ENCODE peak calls at places on chromosomes 2 and 18, in eight cellular contexts. P, M, F, A, U, L, Z and I are unnamed samples.

GRCh38 chr2:180520816-180521595 is 459.4 kb upstream of the UBE2E3 start:
- DNase-seq in P (peak), M (no peak), F (peak), A (peak), U (peak), L (peak), Z (no peak), I (peak)

GRCh38 chr2:109318150-109318948 is 189.3 kb downstream of the SH3RF3 start:
- DNase-seq in P (peak), M (no peak), F (peak), A (no peak), U (no peak), L (no peak), Z (peak), I (peak)

GRCh38 chr2:183552716-183553115 is 428.5 kb downstream of the NUP35 start:
- DNase-seq in P (no peak), M (no peak), F (no peak), A (no peak), U (no peak), L (no peak), Z (no peak), I (no peak)

GRCh38 chr2:68812256-68812655 is 58.9 kb downstream of the BMP10 start:
- DNase-seq in P (peak), M (no peak), F (no peak), A (no peak), U (no peak), L (no peak), Z (no peak), I (no peak)

GRCh38 chr2:197045115-197045514 is 118.6 kb upstream of the PGAP1 start:
- DNase-seq in P (no peak), M (no peak), F (no peak), A (no peak), U (no peak), L (no peak), Z (no peak), I (no peak)

GRCh38 chr2:196245746-196246145 is 74.4 kb upstream of the STK17B start:
- DNase-seq in P (no peak), M (no peak), F (peak), A (no peak), U (no peak), L (no peak), Z (no peak), I (no peak)

GRCh38 chr2:53740170-53740569 is 27.4 kb upstream of the CHAC2 start:
- DNase-seq in P (no peak), M (no peak), F (peak), A (no peak), U (peak), L (peak), Z (no peak), I (peak)

GRCh38 chr18:68262697-68263293 is 452.1 kb downstream of the TMX3 start:
- DNase-seq in P (peak), M (no peak), F (peak), A (peak), U (no peak), L (peak), Z (no peak), I (peak)

GRCh38 chr2:142872900-142873724 is 4.4 kb upstream of the KYNU start:
- DNase-seq in P (peak), M (no peak), F (peak), A (peak), U (peak), L (peak), Z (no peak), I (peak)

GRCh38 chr2:100283724-100284501 is 38.4 kb downstream of the LONRF2 start:
- DNase-seq in P (no peak), M (no peak), F (no peak), A (no peak), U (no peak), L (no peak), Z (no peak), I (no peak)

GRCh38 chr2:169867579-169867978 is 40.3 kb downstream of the UBR3 start:
- DNase-seq in P (no peak), M (no peak), F (no peak), A (no peak), U (no peak), L (no peak), Z (no peak), I (no peak)

GRCh38 chr2:158729873-158730620 is 65.1 kb upstream of the DAPL1 start:
- DNase-seq in P (no peak), M (no peak), F (no peak), A (no peak), U (no peak), L (no peak), Z (no peak), I (no peak)

GRCh38 chr2:196962325-196962724 is 35.8 kb upstream of the PGAP1 start:
- DNase-seq in P (no peak), M (no peak), F (no peak), A (no peak), U (no peak), L (no peak), Z (no peak), I (no peak)

GRCh38 chr2:168793596-168793995 is 8.8 kb upstream of the NOSTRIN start:
- DNase-seq in P (no peak), M (no peak), F (no peak), A (no peak), U (no peak), L (no peak), Z (no peak), I (no peak)

GRCh38 chr18:50034029-50034428 is 160.9 kb downstream of the MYO5B start:
- DNase-seq in P (no peak), M (no peak), F (no peak), A (no peak), U (no peak), L (peak), Z (no peak), I (no peak)

GRCh38 chr18:5424903-5425302 is 118.9 kb downstream of the EPB41L3 start:
- DNase-seq in P (peak), M (no peak), F (peak), A (no peak), U (peak), L (peak), Z (no peak), I (peak)

GRCh38 chr18:31581498-31582197 is 10.0 kb upstream of the TTR start:
- DNase-seq in P (no peak), M (no peak), F (peak), A (no peak), U (no peak), L (peak), Z (no peak), I (no peak)

GRCh38 chr2:113962692-113963480 is 73.0 kb downstream of the ACTR3 start:
- DNase-seq in P (peak), M (no peak), F (peak), A (peak), U (no peak), L (peak), Z (no peak), I (peak)

GRCh38 chr2:111219734-111220505 is 99.2 kb downstream of the BCL2L11 start:
- DNase-seq in P (no peak), M (no peak), F (no peak), A (no peak), U (no peak), L (no peak), Z (no peak), I (no peak)

GRCh38 chr2:158667567-158667966 is 127.5 kb upstream of the DAPL1 start:
- DNase-seq in P (peak), M (no peak), F (peak), A (peak), U (no peak), L (peak), Z (no peak), I (peak)

GRCh38 chr2:135530313-135531230 is at the start of gene ZRANB3:
- DNase-seq in P (peak), M (peak), F (peak), A (peak), U (peak), L (peak), Z (peak), I (peak)

GRCh38 chr18:1222880-1223279 is 318.2 kb downstream of the ADCYAP1 start:
- DNase-seq in P (no peak), M (no peak), F (no peak), A (no peak), U (no peak), L (no peak), Z (no peak), I (no peak)

GRCh38 chr18:58242978-58243377 is 199.0 kb downstream of the NEDD4L start:
- DNase-seq in P (no peak), M (no peak), F (no peak), A (no peak), U (no peak), L (no peak), Z (no peak), I (no peak)

GRCh38 chr2:7083580-7084509 is 166.6 kb downstream of the RNF144A start:
- DNase-seq in P (peak), M (no peak), F (peak), A (no peak), U (peak), L (peak), Z (no peak), I (peak)

GRCh38 chr2:220143336-220143735 is 515.9 kb downstream of the SLC4A3 start:
- DNase-seq in P (peak), M (no peak), F (peak), A (peak), U (peak), L (peak), Z (no peak), I (peak)

GRCh38 chr2:23413641-23414040 is 28.7 kb downstream of the KLHL29 start:
- DNase-seq in P (no peak), M (no peak), F (no peak), A (no peak), U (no peak), L (no peak), Z (no peak), I (no peak)

GRCh38 chr2:224133387-224133786 is 94.3 kb upstream of the SERPINE2 start:
- DNase-seq in P (no peak), M (no peak), F (no peak), A (no peak), U (no peak), L (no peak), Z (no peak), I (no peak)

GRCh38 chr2:19611491-19612332 is 253.3 kb upstream of the OSR1 start:
- DNase-seq in P (peak), M (no peak), F (peak), A (peak), U (peak), L (peak), Z (no peak), I (peak)

GRCh38 chr2:54634564-54635511 is 88.6 kb upstream of the EML6 start:
- DNase-seq in P (peak), M (peak), F (peak), A (peak), U (peak), L (peak), Z (no peak), I (peak)

GRCh38 chr2:223563462-223563861 is 38.7 kb downstream of the SCG2 start:
- DNase-seq in P (peak), M (no peak), F (peak), A (peak), U (peak), L (peak), Z (no peak), I (peak)

GRCh38 chr2:157182834-157183396 is 74.6 kb upstream of the GALNT5 start:
- DNase-seq in P (peak), M (no peak), F (peak), A (peak), U (peak), L (peak), Z (no peak), I (peak)

GRCh38 chr2:173021939-173022371 is 53.7 kb upstream of the MAP3K20 start:
- DNase-seq in P (peak), M (no peak), F (peak), A (peak), U (peak), L (peak), Z (no peak), I (peak)
- TF ChIP-seq CTCF in P (peak), M (peak), F (peak), A (peak), U (peak), L (peak), Z (peak), I (peak)

DNA sequence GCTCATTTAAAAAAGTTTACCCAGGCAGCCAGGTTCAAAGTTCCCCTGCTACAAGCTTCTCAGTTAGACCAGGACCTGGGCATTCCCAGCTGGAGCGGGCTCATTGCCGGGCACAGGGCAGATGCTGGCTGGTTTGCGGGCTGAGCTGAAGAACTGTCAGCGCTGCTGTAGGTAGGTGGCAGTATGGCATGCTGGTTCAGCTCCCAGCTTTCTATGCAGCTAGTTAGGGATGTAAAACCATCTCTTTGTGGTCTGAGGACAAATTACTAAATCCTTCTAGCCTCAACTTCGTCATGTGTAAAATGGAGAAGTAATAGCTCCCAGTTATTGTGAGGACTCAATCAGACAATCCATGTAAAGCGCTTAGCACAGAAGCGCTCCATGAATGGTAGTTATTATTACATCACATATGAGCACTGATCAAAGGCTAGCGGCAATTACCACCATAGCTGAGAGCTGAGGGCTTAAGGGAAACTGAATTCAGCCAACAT is 2.4 kb upstream of the LDLRAD4 start:
- DNase-seq in P (peak), M (peak), F (peak), A (peak), U (peak), L (peak), Z (peak), I (peak)
- TF ChIP-seq CTCF in P (peak), M (peak), F (peak), A (peak), U (peak), L (peak), Z (peak), I (peak)

GRCh38 chr2:31729065-31729439 is 148.3 kb upstream of the SRD5A2 start:
- DNase-seq in P (no peak), M (no peak), F (no peak), A (no peak), U (no peak), L (no peak), Z (no peak), I (no peak)

GRCh38 chr2:31728406-31729064 is 147.8 kb upstream of the SRD5A2 start:
- DNase-seq in P (no peak), M (no peak), F (no peak), A (no peak), U (no peak), L (no peak), Z (no peak), I (no peak)

GRCh38 chr2:31725444-31725843 is 144.7 kb upstream of the SRD5A2 start:
- DNase-seq in P (no peak), M (no peak), F (no peak), A (no peak), U (no peak), L (no peak), Z (no peak), I (no peak)

DNA sequence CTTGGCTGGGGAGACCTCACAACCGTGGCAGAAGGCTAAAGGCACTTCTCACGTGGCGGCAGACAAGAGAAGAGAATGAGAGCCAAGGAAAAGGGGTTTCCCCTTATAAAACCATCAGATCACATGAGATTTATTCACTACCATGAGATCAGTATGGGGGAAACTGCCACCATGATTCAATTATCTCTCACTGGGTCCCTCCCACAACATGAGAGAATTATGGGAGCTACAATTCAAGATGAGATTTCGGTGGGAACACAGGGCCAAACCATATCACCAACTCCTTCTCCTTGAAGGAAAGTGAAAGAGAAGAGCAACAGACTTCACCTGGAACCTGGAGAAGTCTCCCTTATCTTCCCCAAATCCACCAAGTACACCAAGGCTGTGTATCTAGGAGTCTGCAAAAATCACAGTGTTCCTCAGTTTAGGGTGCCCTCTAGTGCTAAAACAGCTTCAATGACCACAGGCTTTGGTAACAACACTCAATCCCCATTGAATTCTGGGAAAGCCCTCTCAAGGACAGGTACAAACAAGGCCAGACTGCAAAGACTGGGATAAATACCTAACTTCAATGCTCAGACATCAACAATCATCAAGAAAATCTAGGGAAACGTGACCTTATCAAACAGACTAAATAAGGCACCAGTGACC is 148.8 kb upstream of the SRD5A2 start:
- DNase-seq in P (peak), M (no peak), F (peak), A (peak), U (peak), L (peak), Z (no peak), I (peak)
- TF ChIP-seq CTCF in P (peak), M (peak), F (peak), A (peak), U (peak), L (peak), Z (no peak), I (peak)

GRCh38 chr2:126050991-126051736 is 604.8 kb upstream of the GYPC start:
- DNase-seq in P (no peak), M (no peak), F (no peak), A (no peak), U (no peak), L (no peak), Z (no peak), I (no peak)

GRCh38 chr2:126048719-126049118 is 607.2 kb upstream of the GYPC start:
- DNase-seq in P (no peak), M (no peak), F (no peak), A (no peak), U (no peak), L (no peak), Z (no peak), I (no peak)

DNA sequence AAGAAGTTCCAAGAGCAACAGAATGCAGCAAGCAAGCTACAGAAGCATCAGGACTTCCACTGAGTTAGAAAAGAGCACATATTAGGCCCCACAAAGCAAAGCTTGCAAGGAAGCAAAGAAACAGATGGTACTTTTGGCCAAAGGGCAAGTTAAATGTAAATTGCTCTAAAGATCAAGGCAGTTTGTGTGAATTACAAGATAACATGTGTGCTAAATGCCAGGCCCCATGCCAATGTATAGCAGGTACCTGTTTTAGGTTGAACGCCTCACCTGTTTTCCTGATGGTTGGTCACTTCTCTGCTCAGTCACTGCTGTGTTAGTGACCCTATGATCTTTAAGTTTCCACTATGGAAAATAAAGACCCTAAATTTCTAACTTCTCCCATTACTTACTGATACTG is 606.5 kb upstream of the GYPC start:
- DNase-seq in P (no peak), M (no peak), F (no peak), A (no peak), U (no peak), L (no peak), Z (no peak), I (no peak)
- TF ChIP-seq CTCF in P (no peak), M (no peak), F (no peak), A (no peak), U (no peak), L (no peak), Z (no peak), I (no peak)

DNA sequence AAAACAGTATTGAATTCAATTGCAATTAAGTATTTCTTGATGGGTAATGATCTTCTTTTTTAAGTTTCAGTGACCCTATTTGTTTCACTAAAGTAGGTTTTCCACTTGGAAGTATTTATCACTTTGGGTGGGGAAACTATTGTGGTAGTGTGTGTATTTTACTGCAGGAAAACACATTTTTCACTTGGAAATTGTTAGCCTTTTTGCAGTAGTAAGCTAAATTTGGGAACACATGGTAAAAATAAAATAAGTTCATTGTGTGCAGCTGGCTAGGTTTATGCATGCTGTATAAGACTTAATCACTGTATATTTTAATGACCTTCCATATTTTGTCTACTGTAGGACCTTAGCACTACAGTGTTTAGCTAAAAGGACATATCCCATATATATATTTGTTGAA is 28.5 kb upstream of the RTTN start:
- DNase-seq in P (no peak), M (no peak), F (no peak), A (no peak), U (no peak), L (no peak), Z (no peak), I (no peak)
- TF ChIP-seq CTCF in P (no peak), M (no peak), F (no peak), A (no peak), U (no peak), L (no peak), Z (no peak), I (no peak)

GRCh38 chr18:7877609-7878008 is 310.5 kb downstream of the PTPRM start:
- DNase-seq in P (no peak), M (no peak), F (no peak), A (no peak), U (peak), L (peak), Z (no peak), I (no peak)
- TF ChIP-seq CTCF in P (no peak), M (no peak), F (no peak), A (no peak), U (peak), L (no peak), Z (no peak), I (no peak)

DNA sequence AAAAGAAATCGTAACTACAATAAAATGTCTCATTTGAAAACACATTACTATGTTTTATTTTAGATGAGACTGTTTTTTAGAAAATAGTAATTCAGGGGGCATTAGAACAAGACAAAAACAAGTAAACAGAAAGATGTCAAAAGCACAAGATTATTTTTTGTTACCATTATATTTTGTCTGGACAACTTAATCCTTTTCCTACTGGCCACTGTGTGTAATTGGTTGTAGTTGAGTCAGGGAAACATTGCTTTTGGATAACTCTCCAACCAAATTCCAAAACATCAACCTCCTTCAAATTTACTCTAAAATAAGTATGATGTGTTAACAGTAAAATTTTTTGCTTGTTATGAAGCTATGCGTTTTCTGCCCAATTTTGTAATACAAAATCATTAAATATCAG is 11.5 kb upstream of the MEIS1 start:
- DNase-seq in P (no peak), M (no peak), F (no peak), A (no peak), U (no peak), L (no peak), Z (no peak), I (no peak)
- TF ChIP-seq CTCF in P (no peak), M (peak), F (no peak), A (no peak), U (no peak), L (no peak), Z (no peak), I (no peak)